ENCODE peak calls at places on chromosomes 7 and 10, in seven cellular contexts. J, F, C, X, N, A and S are unnamed samples.

GRCh38 chr10:24603333-24603732 is 120.4 kb downstream of the ARHGAP21 start:
- DNase-seq in J (no peak), F (no peak), C (no peak), X (no peak), N (no peak), A (no peak), S (no peak)

GRCh38 chr7:132255898-132256297 is 320.4 kb downstream of the PLXNA4 start:
- DNase-seq in J (no peak), F (no peak), C (peak), X (no peak), N (peak), A (no peak), S (peak)

GRCh38 chr10:114081911-114082583 is 38.4 kb downstream of the ADRB1 start:
- DNase-seq in J (no peak), F (no peak), C (no peak), X (no peak), N (no peak), A (no peak), S (no peak)

GRCh38 chr10:96919785-96920425 is 87.8 kb downstream of the LCOR start:
- DNase-seq in J (no peak), F (no peak), C (no peak), X (no peak), N (no peak), A (no peak), S (no peak)

GRCh38 chr10:4051408-4052151 is 266.6 kb upstream of the KLF6 start:
- DNase-seq in J (no peak), F (no peak), C (no peak), X (no peak), N (no peak), A (no peak), S (no peak)

GRCh38 chr10:86216886-86217285 is 149.7 kb downstream of the GRID1 start:
- DNase-seq in J (no peak), F (no peak), C (no peak), X (no peak), N (no peak), A (no peak), S (no peak)

GRCh38 chr7:52779004-52779403 is 256.4 kb upstream of the POM121L12 start:
- DNase-seq in J (no peak), F (no peak), C (no peak), X (no peak), N (no peak), A (no peak), S (no peak)

GRCh38 chr7:15995027-15995426 is 308.5 kb upstream of the MEOX2 start:
- DNase-seq in J (no peak), F (peak), C (no peak), X (no peak), N (no peak), A (no peak), S (no peak)

GRCh38 chr7:29265208-29265923 is 70.8 kb downstream of the CHN2 start:
- DNase-seq in J (no peak), F (no peak), C (peak), X (no peak), N (peak), A (no peak), S (no peak)

GRCh38 chr7:75875113-75876080 is 3.4 kb upstream of the RHBDD2 start:
- DNase-seq in J (no peak), F (no peak), C (no peak), X (no peak), N (no peak), A (no peak), S (no peak)

GRCh38 chr7:6271694-6272371 is 591 bp downstream of the CYTH3 start:
- DNase-seq in J (no peak), F (no peak), C (peak), X (peak), N (no peak), A (no peak), S (no peak)

GRCh38 chr10:121268363-121268762 is 329.9 kb downstream of the FGFR2 start:
- DNase-seq in J (no peak), F (no peak), C (no peak), X (no peak), N (no peak), A (no peak), S (no peak)